ENCODE peak calls at places on chromosomes 16 and 17, in six cellular contexts. One of them, this sample, is unnamed.

GRCh38 chr17:31579265-31579664 is 187.8 kb downstream of the RAB11FIP4 start:
- DNase-seq in neural progenitor cell: no peak
- DNase-seq in GM23338: no peak
- DNase-seq in CD4-positive, alpha-beta T cell: no peak
- DNase-seq in psoas muscle: no peak
- DNase-seq in B cell: no peak
- DNase-seq in this sample: no peak

GRCh38 chr16:84463221-84463620 is 41.2 kb downstream of the MEAK7 start:
- DNase-seq in neural progenitor cell: no peak
- DNase-seq in GM23338: no peak
- DNase-seq in CD4-positive, alpha-beta T cell: no peak
- DNase-seq in psoas muscle: no peak
- DNase-seq in B cell: no peak
- DNase-seq in this sample: peak; percentile 9

GRCh38 chr17:19239544-19239943 is 2.4 kb downstream of the EPN2 start:
- DNase-seq in neural progenitor cell: no peak
- DNase-seq in GM23338: no peak
- DNase-seq in CD4-positive, alpha-beta T cell: no peak
- DNase-seq in psoas muscle: no peak
- DNase-seq in B cell: no peak
- DNase-seq in this sample: no peak

GRCh38 chr16:48105976-48106375 is 49.8 kb downstream of the ABCC12 start:
- DNase-seq in neural progenitor cell: no peak
- DNase-seq in GM23338: no peak
- DNase-seq in CD4-positive, alpha-beta T cell: no peak
- DNase-seq in psoas muscle: no peak
- DNase-seq in B cell: no peak
- DNase-seq in this sample: no peak

GRCh38 chr16:54180421-54181359 is 105.9 kb downstream of the IRX3 start:
- DNase-seq in neural progenitor cell: no peak
- DNase-seq in GM23338: no peak
- DNase-seq in CD4-positive, alpha-beta T cell: no peak
- DNase-seq in psoas muscle: no peak
- DNase-seq in B cell: no peak
- DNase-seq in this sample: no peak

GRCh38 chr16:84319146-84319760 is 24.6 kb downstream of the WFDC1 start:
- DNase-seq in neural progenitor cell: no peak
- DNase-seq in GM23338: no peak
- DNase-seq in CD4-positive, alpha-beta T cell: no peak
- DNase-seq in psoas muscle: peak; percentile 26
- DNase-seq in B cell: no peak
- DNase-seq in this sample: no peak

GRCh38 chr17:45578516-45579455 is 88.3 kb upstream of the PLEKHM1 start:
- DNase-seq in neural progenitor cell: no peak
- DNase-seq in GM23338: peak; percentile 3
- DNase-seq in CD4-positive, alpha-beta T cell: no peak
- DNase-seq in psoas muscle: no peak
- DNase-seq in B cell: no peak
- DNase-seq in this sample: no peak

GRCh38 chr16:22358000-22358399 is 16.4 kb downstream of the CDR2 start:
- DNase-seq in neural progenitor cell: no peak
- DNase-seq in GM23338: no peak
- DNase-seq in CD4-positive, alpha-beta T cell: peak; percentile 49
- DNase-seq in psoas muscle: no peak
- DNase-seq in B cell: no peak
- DNase-seq in this sample: no peak

GRCh38 chr16:69619514-69619913 is 53.7 kb downstream of the NFAT5 start:
- DNase-seq in neural progenitor cell: no peak
- DNase-seq in GM23338: no peak
- DNase-seq in CD4-positive, alpha-beta T cell: no peak
- DNase-seq in psoas muscle: no peak
- DNase-seq in B cell: no peak
- DNase-seq in this sample: no peak

GRCh38 chr16:13205352-13205751 is 304.0 kb downstream of the SHISA9 start:
- DNase-seq in neural progenitor cell: no peak
- DNase-seq in GM23338: no peak
- DNase-seq in CD4-positive, alpha-beta T cell: no peak
- DNase-seq in psoas muscle: no peak
- DNase-seq in B cell: no peak
- DNase-seq in this sample: no peak

GRCh38 chr17:50627782-50628601 is 6.7 kb upstream of the ABCC3 start:
- DNase-seq in neural progenitor cell: peak; percentile 66
- DNase-seq in GM23338: peak; percentile 41
- DNase-seq in CD4-positive, alpha-beta T cell: no peak
- DNase-seq in psoas muscle: no peak
- DNase-seq in B cell: no peak
- DNase-seq in this sample: no peak

GRCh38 chr16:21264226-21265036 is 13.7 kb downstream of the CRYM start:
- DNase-seq in neural progenitor cell: peak; percentile 34
- DNase-seq in GM23338: no peak
- DNase-seq in CD4-positive, alpha-beta T cell: no peak
- DNase-seq in psoas muscle: peak; percentile 56
- DNase-seq in B cell: no peak
- DNase-seq in this sample: no peak

GRCh38 chr17:78558181-78558850 is 18.9 kb downstream of the DNAH17 start:
- DNase-seq in neural progenitor cell: no peak
- DNase-seq in GM23338: no peak
- DNase-seq in CD4-positive, alpha-beta T cell: no peak
- DNase-seq in psoas muscle: no peak
- DNase-seq in B cell: no peak
- DNase-seq in this sample: no peak

GRCh38 chr16:13848795-13849194 is 71.2 kb upstream of the ERCC4 start:
- DNase-seq in neural progenitor cell: no peak
- DNase-seq in GM23338: peak; percentile 28
- DNase-seq in CD4-positive, alpha-beta T cell: no peak
- DNase-seq in psoas muscle: no peak
- DNase-seq in B cell: no peak
- DNase-seq in this sample: no peak

GRCh38 chr16:49664221-49665215 is 191.4 kb downstream of the ZNF423 start:
- DNase-seq in neural progenitor cell: no peak
- DNase-seq in GM23338: no peak
- DNase-seq in CD4-positive, alpha-beta T cell: no peak
- DNase-seq in psoas muscle: peak; percentile 70
- DNase-seq in B cell: no peak
- DNase-seq in this sample: no peak

GRCh38 chr17:48757524-48757961 is 29.0 kb upstream of the HOXB13 start:
- DNase-seq in neural progenitor cell: no peak
- DNase-seq in GM23338: no peak
- DNase-seq in CD4-positive, alpha-beta T cell: no peak
- DNase-seq in psoas muscle: no peak
- DNase-seq in B cell: no peak
- DNase-seq in this sample: no peak

GRCh38 chr16:47320546-47321315 is 140.1 kb downstream of the ITFG1 start:
- DNase-seq in neural progenitor cell: no peak
- DNase-seq in GM23338: no peak
- DNase-seq in CD4-positive, alpha-beta T cell: no peak
- DNase-seq in psoas muscle: no peak
- DNase-seq in B cell: no peak
- DNase-seq in this sample: no peak

GRCh38 chr17:78323821-78324390 is 36.0 kb downstream of the SOCS3 start:
- DNase-seq in neural progenitor cell: no peak
- DNase-seq in GM23338: no peak
- DNase-seq in CD4-positive, alpha-beta T cell: no peak
- DNase-seq in psoas muscle: no peak
- DNase-seq in B cell: no peak
- DNase-seq in this sample: no peak

GRCh38 chr17:29760279-29760721 is 137.6 kb upstream of the CORO6 start:
- DNase-seq in neural progenitor cell: peak; percentile 40
- DNase-seq in GM23338: peak; percentile 23
- DNase-seq in CD4-positive, alpha-beta T cell: peak; percentile 52
- DNase-seq in psoas muscle: no peak
- DNase-seq in B cell: peak; percentile 77
- DNase-seq in this sample: no peak

GRCh38 chr17:6092182-6092922 is 22.2 kb downstream of the WSCD1 start:
- DNase-seq in neural progenitor cell: no peak
- DNase-seq in GM23338: no peak
- DNase-seq in CD4-positive, alpha-beta T cell: no peak
- DNase-seq in psoas muscle: peak; percentile 53
- DNase-seq in B cell: no peak
- DNase-seq in this sample: no peak

DNA sequence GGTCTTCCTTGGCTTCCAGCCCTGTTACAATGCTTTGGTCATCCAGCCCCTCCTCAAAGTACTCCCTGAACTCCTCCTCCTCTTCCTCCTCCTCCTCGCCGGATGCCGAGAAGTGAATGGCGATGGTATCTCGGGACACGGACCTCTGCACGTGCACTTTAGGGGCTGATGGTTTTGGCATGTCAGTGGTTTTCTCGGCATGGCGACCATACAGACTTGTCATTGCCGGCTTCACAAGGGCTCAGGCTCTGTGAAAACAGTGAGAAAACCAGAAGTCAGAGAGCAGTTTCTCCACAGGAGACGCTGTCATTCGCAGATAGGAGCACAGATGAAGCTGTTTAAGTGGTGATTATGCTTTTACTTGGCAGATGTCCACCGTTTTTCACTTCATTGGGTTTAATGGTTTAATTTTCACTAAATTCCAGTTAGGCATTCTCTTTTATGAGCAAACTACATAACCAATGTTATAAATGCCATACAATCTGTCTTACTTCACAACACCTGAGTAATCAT is 49.0 kb downstream of the TEX2 start:
- DNase-seq in neural progenitor cell: no peak
- DNase-seq in GM23338: no peak
- DNase-seq in CD4-positive, alpha-beta T cell: no peak
- DNase-seq in psoas muscle: no peak
- DNase-seq in B cell: no peak
- DNase-seq in this sample: no peak
- TF ChIP-seq CTCF in neural progenitor cell: no peak
- TF ChIP-seq CTCF in GM23338: no peak
- TF ChIP-seq CTCF in CD4-positive, alpha-beta T cell: no peak
- TF ChIP-seq CTCF in psoas muscle: no peak
- TF ChIP-seq CTCF in B cell: no peak
- TF ChIP-seq CTCF in this sample: no peak

DNA sequence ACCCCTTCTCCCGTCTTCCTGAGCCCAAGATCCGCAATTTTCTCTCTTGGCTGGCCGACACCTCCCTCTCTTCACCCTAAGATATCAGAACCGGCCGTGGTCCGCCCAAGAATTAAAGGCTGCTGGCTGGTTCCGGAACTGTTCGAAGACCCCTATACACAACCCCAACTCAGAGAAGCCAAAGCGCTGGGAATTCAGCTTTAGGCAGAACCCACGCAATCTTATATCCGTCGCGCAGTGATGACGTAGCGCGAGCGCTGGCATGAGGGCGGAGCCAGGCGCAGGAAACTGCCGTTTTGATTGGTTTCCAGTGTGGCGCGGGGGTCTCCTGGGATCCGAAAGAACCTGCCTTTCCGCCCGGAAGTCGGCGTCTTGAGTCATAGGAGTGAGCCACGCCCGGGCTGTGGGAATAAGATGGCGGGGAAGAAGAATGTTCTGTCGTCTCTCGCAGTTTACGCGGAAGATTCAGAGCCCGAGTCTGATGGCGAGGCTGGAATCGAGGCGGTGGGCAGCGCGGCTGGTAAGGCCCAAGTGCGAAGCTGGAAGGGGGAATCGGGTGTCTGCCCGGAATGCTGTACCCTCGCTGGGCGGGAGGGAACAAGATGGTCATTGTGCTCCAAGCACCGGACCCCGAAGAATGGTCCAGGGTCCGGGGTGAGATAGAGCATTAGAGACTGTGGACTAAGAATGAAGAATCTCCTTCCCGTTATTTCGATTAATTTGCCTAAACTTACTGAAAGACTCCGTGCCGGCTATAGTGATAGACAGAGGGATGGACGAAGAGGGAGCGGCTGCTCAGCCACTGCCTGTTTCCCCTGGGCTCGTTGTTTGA is at the start of the genes RECQL5 and SAP30BP:
- DNase-seq in neural progenitor cell: peak; percentile 99
- DNase-seq in GM23338: peak; percentile 100
- DNase-seq in CD4-positive, alpha-beta T cell: peak; percentile 98
- DNase-seq in psoas muscle: peak; percentile 99
- DNase-seq in B cell: peak; percentile 99
- DNase-seq in this sample: peak; percentile 99
- TF ChIP-seq CTCF in neural progenitor cell: no peak
- TF ChIP-seq CTCF in GM23338: no peak
- TF ChIP-seq CTCF in CD4-positive, alpha-beta T cell: no peak
- TF ChIP-seq CTCF in psoas muscle: no peak
- TF ChIP-seq CTCF in B cell: no peak
- TF ChIP-seq CTCF in this sample: no peak

GRCh38 chr17:56892333-56892732 is 21.5 kb downstream of the TRIM25 start:
- DNase-seq in neural progenitor cell: no peak
- DNase-seq in GM23338: no peak
- DNase-seq in CD4-positive, alpha-beta T cell: no peak
- DNase-seq in psoas muscle: no peak
- DNase-seq in B cell: no peak
- DNase-seq in this sample: no peak

GRCh38 chr17:56891751-56892150 is 22.1 kb downstream of the TRIM25 start:
- DNase-seq in neural progenitor cell: peak; percentile 22
- DNase-seq in GM23338: peak; percentile 76
- DNase-seq in CD4-positive, alpha-beta T cell: no peak
- DNase-seq in psoas muscle: peak; percentile 64
- DNase-seq in B cell: peak; percentile 54
- DNase-seq in this sample: peak; percentile 65

GRCh38 chr17:56890906-56891674 is 22.8 kb downstream of the TRIM25 start:
- DNase-seq in neural progenitor cell: no peak
- DNase-seq in GM23338: no peak
- DNase-seq in CD4-positive, alpha-beta T cell: no peak
- DNase-seq in psoas muscle: no peak
- DNase-seq in B cell: no peak
- DNase-seq in this sample: no peak

GRCh38 chr17:56894859-56895455 is 18.9 kb downstream of the TRIM25 start:
- DNase-seq in neural progenitor cell: no peak
- DNase-seq in GM23338: no peak
- DNase-seq in CD4-positive, alpha-beta T cell: no peak
- DNase-seq in psoas muscle: no peak
- DNase-seq in B cell: no peak
- DNase-seq in this sample: no peak

DNA sequence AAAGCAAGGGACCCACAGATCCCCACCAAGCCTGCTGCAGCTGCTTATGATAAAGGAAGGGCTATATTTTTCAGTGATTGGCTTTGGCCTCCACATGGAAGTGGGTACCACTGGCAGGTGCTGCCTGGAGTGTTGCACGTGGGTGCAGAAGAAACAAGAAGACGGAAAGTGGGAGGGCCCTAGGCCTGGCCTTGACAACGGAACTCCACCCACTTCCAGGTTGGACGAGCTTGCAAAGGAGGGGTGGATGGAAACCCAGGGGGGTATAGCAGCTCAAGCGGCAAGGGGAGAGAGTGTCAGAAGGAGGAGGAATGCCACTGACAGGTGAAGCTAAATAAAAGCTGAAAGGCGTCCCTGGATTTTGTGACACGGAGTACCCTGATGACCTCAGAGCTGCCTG is 20.3 kb downstream of the TRIM25 start:
- DNase-seq in neural progenitor cell: no peak
- DNase-seq in GM23338: no peak
- DNase-seq in CD4-positive, alpha-beta T cell: no peak
- DNase-seq in psoas muscle: no peak
- DNase-seq in B cell: no peak
- DNase-seq in this sample: no peak
- TF ChIP-seq CTCF in neural progenitor cell: no peak
- TF ChIP-seq CTCF in GM23338: no peak
- TF ChIP-seq CTCF in CD4-positive, alpha-beta T cell: no peak
- TF ChIP-seq CTCF in psoas muscle: no peak
- TF ChIP-seq CTCF in B cell: no peak
- TF ChIP-seq CTCF in this sample: no peak

GRCh38 chr16:31134091-31134571 is 1.4 kb downstream of the PRSS8 start:
- DNase-seq in neural progenitor cell: no peak
- DNase-seq in GM23338: peak; percentile 61
- DNase-seq in CD4-positive, alpha-beta T cell: no peak
- DNase-seq in psoas muscle: no peak
- DNase-seq in B cell: no peak
- DNase-seq in this sample: no peak
- TF ChIP-seq CTCF in neural progenitor cell: no peak
- TF ChIP-seq CTCF in GM23338: no peak
- TF ChIP-seq CTCF in CD4-positive, alpha-beta T cell: no peak
- TF ChIP-seq CTCF in psoas muscle: no peak
- TF ChIP-seq CTCF in B cell: no peak
- TF ChIP-seq CTCF in this sample: no peak

GRCh38 chr16:26569793-26570192 is 496.9 kb upstream of the C16orf82 start:
- DNase-seq in neural progenitor cell: peak; percentile 64
- DNase-seq in GM23338: peak; percentile 53
- DNase-seq in CD4-positive, alpha-beta T cell: no peak
- DNase-seq in psoas muscle: no peak
- DNase-seq in B cell: no peak
- DNase-seq in this sample: no peak
- TF ChIP-seq CTCF in neural progenitor cell: peak; percentile 67
- TF ChIP-seq CTCF in GM23338: peak; percentile 70
- TF ChIP-seq CTCF in CD4-positive, alpha-beta T cell: no peak
- TF ChIP-seq CTCF in psoas muscle: peak; percentile 11
- TF ChIP-seq CTCF in B cell: no peak
- TF ChIP-seq CTCF in this sample: no peak